ENCODE peak calls at places on chromosome 6, in four cellular contexts. B is lower lobe of right lung, Z is heart left ventricle, J is IMR-90. W is an unnamed sample. For H3K4me1, the result is how much of the 10 kb centered on the place peaks cover.

GRCh38 chr6:74170118-74170517 is 474.1 kb downstream of the CD109 start:
- DNase-seq in J (peak), Z (no peak), B (no peak), W (no peak)

GRCh38 chr6:168304752-168305015 is 14.9 kb downstream of the DACT2 start:
- DNase-seq in Z (no peak), J (no peak), B (no peak), W (no peak)

GRCh38 chr6:69994251-69994650 is 127.9 kb downstream of the COL19A1 start:
- DNase-seq in B (no peak), J (no peak), Z (no peak), W (no peak)

GRCh38 chr6:128932061-128932460 is 49.1 kb downstream of the LAMA2 start:
- DNase-seq in Z (no peak), J (peak), B (no peak), W (no peak)

GRCh38 chr6:120947111-120947510 is 387.2 kb downstream of the TBC1D32 start:
- DNase-seq in B (no peak), J (no peak), Z (no peak), W (no peak)

GRCh38 chr6:112626468-112627082 is 279.4 kb downstream of the RFPL4B start:
- DNase-seq in B (no peak), J (peak), Z (no peak), W (no peak)

GRCh38 chr6:40352006-40352405 is 235.2 kb downstream of the LRFN2 start:
- DNase-seq in Z (peak), B (no peak), J (no peak), W (no peak)

GRCh38 chr6:35501784-35502183 is 4.9 kb upstream of the TEAD3 start:
- DNase-seq in J (no peak), B (no peak), Z (no peak), W (no peak)

GRCh38 chr6:79755967-79756366 is 124.8 kb downstream of the SH3BGRL2 start:
- DNase-seq in J (no peak), B (no peak), Z (no peak), W (no peak)

GRCh38 chr6:26044140-26045045 is 42.8 kb upstream of the HFE start:
- DNase-seq in B (peak), J (peak), Z (no peak), W (no peak)

GRCh38 chr6:150142304-150142656 is 564 bp upstream of the PPP1R14C start:
- DNase-seq in Z (peak), B (peak), J (no peak), W (no peak)

GRCh38 chr6:25404094-25404493 is 124.9 kb downstream of the CARMIL1 start:
- DNase-seq in B (no peak), Z (no peak), J (no peak), W (peak)

GRCh38 chr6:99588618-99589289 is 17.9 kb upstream of the PRDM13 start:
- DNase-seq in Z (peak), J (peak), B (peak), W (peak)

GRCh38 chr6:136250686-136251008 is 536 bp upstream of the MTFR2 start:
- DNase-seq in J (no peak), Z (no peak), B (no peak), W (no peak)

GRCh38 chr6:163474581-163474980 is 60.1 kb downstream of the QKI start:
- DNase-seq in J (no peak), Z (no peak), B (no peak), W (no peak)

GRCh38 chr6:33616913-33617312 is 4.2 kb upstream of the ITPR3 start:
- DNase-seq in Z (no peak), B (no peak), J (no peak), W (no peak)

GRCh38 chr6:47631248-47632196 is 66.9 kb upstream of the ADGRF4 start:
- DNase-seq in Z (no peak), B (no peak), J (peak), W (no peak)

GRCh38 chr6:170243791-170244291 is 47.0 kb downstream of the DLL1 start:
- DNase-seq in B (no peak), Z (no peak), J (no peak), W (peak)

GRCh38 chr6:21508753-21509152 is 84.8 kb upstream of the SOX4 start:
- DNase-seq in B (no peak), J (no peak), Z (no peak), W (no peak)

GRCh38 chr6:46787871-46788270 is 5.3 kb upstream of the MEP1A start:
- DNase-seq in Z (no peak), B (no peak), J (no peak), W (no peak)

GRCh38 chr6:126048635-126049034 is 62.3 kb downstream of the TRMT11 start:
- DNase-seq in Z (no peak), B (no peak), J (no peak), W (no peak)

GRCh38 chr6:11021714-11022113 is 22.4 kb downstream of the ELOVL2 start:
- DNase-seq in J (no peak), B (no peak), Z (no peak), W (no peak)
- H3K4me1 ChIP-seq in J (under half), B (under half), Z (under half), W (under half)

GRCh38 chr6:30721198-30722024 is 1.3 kb downstream of the TUBB start:
- DNase-seq in J (peak), Z (peak), B (peak), W (peak)

GRCh38 chr6:30719356-30719755 is 796 bp upstream of the TUBB start:
- DNase-seq in J (no peak), Z (no peak), B (no peak), W (peak)

GRCh38 chr6:30722280-30723112 is 2.3 kb downstream of the TUBB start:
- DNase-seq in Z (peak), B (peak), J (peak), W (peak)

GRCh38 chr6:30720738-30721197 is 616 bp downstream of the TUBB start:
- DNase-seq in Z (peak), J (peak), B (peak), W (peak)

GRCh38 chr6:30719791-30720737 is at the start of gene TUBB:
- DNase-seq in B (peak), J (peak), Z (peak), W (peak)
- H3K4me1 ChIP-seq in B (half or more), J (under half), Z (under half), W (under half)

DNA sequence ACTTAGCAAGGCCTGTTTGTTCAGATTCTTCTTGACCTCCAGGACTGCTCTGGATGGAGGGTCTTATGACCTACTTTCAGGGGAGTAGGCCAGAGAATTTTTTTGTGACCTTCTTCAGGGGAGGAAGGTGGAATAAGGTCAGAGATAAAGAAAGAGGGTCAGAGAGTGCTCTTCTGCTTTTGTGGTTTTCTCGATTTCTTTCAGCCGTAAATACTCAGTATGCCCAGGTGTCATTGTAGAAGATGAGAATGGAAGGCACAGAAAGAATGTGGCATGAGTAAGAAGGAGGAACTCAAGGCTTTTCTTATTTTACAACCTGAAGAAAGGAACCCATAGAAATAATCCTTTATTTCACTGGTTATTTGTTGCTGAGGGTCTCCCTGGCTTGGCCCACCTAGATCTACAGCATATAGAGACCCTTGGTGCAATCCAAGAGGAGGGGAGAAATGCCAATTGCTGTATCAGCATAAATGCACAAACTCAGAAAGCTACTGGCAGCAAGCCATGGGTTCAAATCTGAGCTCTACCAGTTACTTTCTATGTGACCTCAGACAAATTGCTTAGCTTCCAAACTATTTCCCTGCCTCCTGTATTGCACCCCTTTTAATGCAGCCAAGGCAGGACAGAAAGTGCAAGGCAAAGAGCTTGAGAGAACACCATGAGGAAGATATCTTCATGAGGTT is 68.0 kb downstream of the OLIG3 start:
- DNase-seq in Z (no peak), J (no peak), B (no peak), W (no peak)
- H3K4me1 ChIP-seq in Z (under half), J (under half), B (under half), W (under half)

GRCh38 chr6:151917531-151918329 is 110.2 kb downstream of the ESR1 start:
- DNase-seq in J (no peak), B (no peak), Z (no peak), W (no peak)

GRCh38 chr6:151916075-151916474 is 108.6 kb downstream of the ESR1 start:
- DNase-seq in B (no peak), Z (no peak), J (no peak), W (no peak)

GRCh38 chr6:151911401-151911800 is 103.9 kb downstream of the ESR1 start:
- DNase-seq in J (no peak), B (no peak), Z (no peak), W (no peak)

GRCh38 chr6:151916680-151917164 is 109.2 kb downstream of the ESR1 start:
- DNase-seq in Z (no peak), J (no peak), B (no peak), W (no peak)

GRCh38 chr6:151914475-151914874 is 107.0 kb downstream of the ESR1 start:
- DNase-seq in J (no peak), Z (no peak), B (no peak), W (no peak)
- H3K4me1 ChIP-seq in J (under half), Z (under half), B (under half), W (under half)

DNA sequence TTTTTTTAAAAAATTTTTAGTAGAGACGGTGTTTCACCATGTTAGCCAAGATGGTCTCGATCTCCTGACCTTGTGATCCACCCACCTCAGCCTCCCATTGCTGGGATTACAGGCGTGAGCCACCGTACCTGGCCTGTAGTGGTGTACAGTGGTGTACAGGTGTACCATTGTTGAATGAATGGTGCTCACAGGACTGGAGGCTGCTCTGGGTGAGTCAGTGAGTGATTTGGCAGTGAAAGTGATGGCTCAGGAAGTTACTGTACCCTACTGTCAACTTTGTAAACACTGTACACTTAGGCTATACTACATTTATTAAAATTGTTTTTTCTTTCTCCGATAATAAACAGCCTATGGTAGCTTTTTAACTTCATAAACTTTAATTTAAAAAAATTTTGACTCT is 122.8 kb upstream of the EEF1E1 start:
- DNase-seq in J (no peak), Z (no peak), B (no peak), W (no peak)
- H3K4me1 ChIP-seq in J (under half), Z (under half), B (under half), W (under half)

DNA sequence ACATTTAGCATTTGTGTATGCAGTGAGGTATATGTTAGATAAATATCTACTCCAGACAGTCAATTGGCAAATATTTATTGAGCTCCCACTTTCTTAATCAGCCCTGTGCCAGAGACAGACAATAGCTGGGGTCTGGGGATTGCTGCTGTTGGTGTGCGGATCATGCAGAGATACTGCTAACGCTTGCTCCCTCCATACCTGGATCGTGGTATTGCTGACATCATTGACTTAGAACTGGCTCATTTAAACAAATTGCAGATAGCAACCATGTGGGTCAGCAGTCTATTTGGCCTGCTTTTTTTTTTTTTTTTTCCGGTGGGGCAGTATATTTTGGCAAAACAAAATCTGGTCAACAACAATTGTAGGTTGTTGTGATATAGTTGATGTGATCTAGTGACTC is 9.5 kb downstream of the ARID1B start:
- DNase-seq in B (no peak), J (no peak), Z (no peak), W (no peak)
- H3K4me1 ChIP-seq in B (half or more), J (under half), Z (under half), W (under half)

DNA sequence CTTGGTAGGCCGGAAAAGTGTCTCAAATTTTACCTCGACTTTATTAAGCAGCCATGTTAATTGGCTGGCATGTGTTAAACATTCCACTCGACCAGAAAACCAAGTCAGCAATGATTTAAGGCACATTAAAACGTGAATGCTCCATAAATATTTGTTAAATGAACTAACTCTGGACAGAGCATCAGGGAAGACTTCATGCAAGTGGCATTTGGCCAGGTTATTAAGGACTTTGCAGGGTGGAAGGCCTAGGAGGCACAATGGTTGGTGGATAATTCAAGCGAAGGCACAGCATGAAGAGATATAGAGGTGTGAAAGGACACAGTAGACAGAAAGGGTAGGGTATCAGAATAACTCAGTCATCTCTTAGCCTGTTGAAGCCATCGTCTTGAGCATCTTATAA is 23.0 kb downstream of the ELOVL5 start:
- DNase-seq in J (no peak), B (no peak), Z (no peak), W (no peak)
- H3K4me1 ChIP-seq in J (under half), B (under half), Z (under half), W (under half)

GRCh38 chr6:15287670-15288069 is 41.8 kb downstream of the JARID2 start:
- DNase-seq in Z (no peak), J (no peak), B (no peak), W (no peak)
- H3K4me1 ChIP-seq in Z (under half), J (under half), B (under half), W (under half)

GRCh38 chr6:134466751-134467525 is 149.0 kb upstream of the SGK1 start:
- DNase-seq in B (no peak), Z (no peak), J (peak), W (no peak)
- H3K4me1 ChIP-seq in B (under half), Z (under half), J (under half), W (under half)

DNA sequence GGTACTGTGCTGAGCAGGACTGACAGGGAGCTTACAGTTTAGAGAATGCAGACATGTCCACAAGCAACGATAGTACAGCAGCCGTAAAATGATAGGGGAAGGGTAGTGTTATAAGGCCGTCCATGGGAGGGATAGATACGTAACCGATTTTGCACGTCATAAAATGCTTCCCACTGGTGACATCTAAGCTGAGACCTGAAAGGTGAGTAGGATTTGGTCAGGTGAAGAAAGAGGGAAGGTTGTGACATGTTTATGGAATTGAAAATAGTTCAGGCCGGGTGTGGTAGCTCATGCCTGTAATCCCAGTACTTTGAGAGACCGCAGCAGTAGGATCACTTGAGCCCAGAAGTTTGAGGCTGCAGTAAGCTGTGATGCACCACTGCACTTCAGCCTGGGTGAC is 25.6 kb downstream of the SNX9 start:
- DNase-seq in J (no peak), B (no peak), Z (no peak), W (no peak)
- H3K4me1 ChIP-seq in J (under half), B (under half), Z (under half), W (under half)